ENCODE peak calls at places on chromosomes 11 and 22, in four cellular contexts. C is spleen, H is mesenchymal stem cell, N is SJSA1. Q is an unnamed sample.
A peak's percentile ranks its signal among the peaks of the same experiment; 100 is the strongest.

GRCh38 chr11:120546312-120547205 is 35.0 kb downstream of the GRIK4 start:
- DNase-seq in N (peak; percentile 48), H (peak; percentile 96), C (no peak), Q (peak; percentile 97)

GRCh38 chr11:61477734-61478148 is 30.8 kb upstream of the LRRC10B start:
- DNase-seq in H (peak; percentile 35), N (no peak), C (peak; percentile 88), Q (no peak)

GRCh38 chr22:39534092-39534506 is 1.6 kb upstream of the RPS19BP1 start:
- DNase-seq in C (peak; percentile 80), N (no peak), H (no peak), Q (no peak)

GRCh38 chr11:35714882-35715612 is 52.5 kb downstream of the TRIM44 start:
- DNase-seq in H (peak; percentile 62), N (peak; percentile 79), C (no peak), Q (peak; percentile 26)

GRCh38 chr22:47808886-47809620 is 1046.6 kb downstream of the TBC1D22A start:
- DNase-seq in C (no peak), H (no peak), N (peak; percentile 21), Q (no peak)

GRCh38 chr11:94800394-94800793 is 32.2 kb downstream of the AMOTL1 start:
- DNase-seq in H (no peak), N (no peak), C (no peak), Q (no peak)

GRCh38 chr11:8091671-8092070 is 10.7 kb downstream of the TUB start:
- DNase-seq in N (no peak), C (peak; percentile 47), H (no peak), Q (no peak)

GRCh38 chr22:23414727-23415489 is 165.2 kb downstream of the IGLL1 start:
- DNase-seq in H (no peak), C (peak; percentile 64), N (no peak), Q (no peak)

GRCh38 chr22:23913306-23913660 is 19.1 kb downstream of the MIF start:
- DNase-seq in C (no peak), H (no peak), N (no peak), Q (no peak)

GRCh38 chr22:26981520-26981919 is 324.1 kb downstream of the MIAT start:
- DNase-seq in N (no peak), C (no peak), H (no peak), Q (no peak)

GRCh38 chr11:3905080-3905953 is 49.9 kb downstream of the STIM1 start:
- DNase-seq in C (no peak), N (peak; percentile 91), H (peak; percentile 85), Q (peak; percentile 79)

GRCh38 chr22:50189849-50190181 is 4.1 kb downstream of the TRABD start:
- DNase-seq in C (peak; percentile 85), N (no peak), H (no peak), Q (no peak)

GRCh38 chr22:28923826-28924732 is 40.7 kb downstream of the ZNRF3 start:
- DNase-seq in H (no peak), N (no peak), C (no peak), Q (peak; percentile 26)

GRCh38 chr11:58768137-58768536 is 36.4 kb upstream of the GLYAT start:
- DNase-seq in H (no peak), C (no peak), N (no peak), Q (no peak)

GRCh38 chr22:18113680-18114394 is 3.2 kb downstream of the TUBA8 start:
- DNase-seq in N (no peak), H (no peak), C (peak; percentile 69), Q (no peak)

GRCh38 chr22:41517172-41518047 is 26.9 kb downstream of the POLR3H start:
- DNase-seq in N (peak; percentile 73), C (no peak), H (peak; percentile 59), Q (no peak)

GRCh38 chr22:33879796-33880195 is 40.5 kb downstream of the LARGE1 start:
- DNase-seq in H (no peak), C (no peak), N (no peak), Q (no peak)

GRCh38 chr11:78975081-78975480 is 400.4 kb upstream of the NARS2 start:
- DNase-seq in C (no peak), N (no peak), H (peak; percentile 5), Q (no peak)

GRCh38 chr11:72648737-72649136 is 25.5 kb downstream of the PDE2A start:
- DNase-seq in C (no peak), H (no peak), N (no peak), Q (no peak)

GRCh38 chr11:26017322-26017860 is 314.5 kb upstream of the ANO3 start:
- DNase-seq in C (no peak), H (no peak), N (no peak), Q (no peak)

GRCh38 chr11:8728566-8728965 is 46.0 kb downstream of the RPL27A start:
- DNase-seq in H (peak; percentile 84), C (no peak), N (no peak), Q (peak; percentile 75)

GRCh38 chr11:45941285-45941684 is 18.8 kb downstream of the LARGE2 start:
- DNase-seq in H (no peak), C (no peak), N (no peak), Q (no peak)
- H3K27ac ChIP-seq in H (no peak overlapping the region), C (no peak overlapping the region), N (no peak overlapping the region), Q (no peak overlapping the region)

DNA sequence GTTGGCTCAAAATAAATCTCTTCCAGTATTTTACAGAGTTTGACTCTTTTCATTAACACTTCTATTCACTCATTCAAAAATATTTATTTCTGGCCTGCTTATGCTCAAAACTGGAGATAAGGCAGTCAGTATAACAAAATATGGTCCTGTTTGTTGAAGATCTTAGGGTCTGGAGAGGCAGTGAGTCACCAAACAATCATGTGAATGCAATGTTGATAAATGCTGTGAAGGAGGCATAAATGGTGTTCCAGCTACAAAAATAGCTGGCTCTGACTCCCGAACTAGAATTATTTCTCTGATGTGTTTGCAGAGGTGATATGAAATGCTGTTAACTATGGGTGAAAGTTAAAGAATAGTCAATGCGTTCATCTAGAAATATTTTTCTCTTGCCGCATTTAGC is 390.6 kb downstream of the AASDHPPT start:
- DNase-seq in H (peak; percentile 82), N (no peak), C (no peak), Q (peak; percentile 86)
- H3K27ac ChIP-seq in H (peak overlapping the region; percentile 51), N (no peak overlapping the region), C (no peak overlapping the region), Q (peak overlapping the region; percentile 90)

DNA sequence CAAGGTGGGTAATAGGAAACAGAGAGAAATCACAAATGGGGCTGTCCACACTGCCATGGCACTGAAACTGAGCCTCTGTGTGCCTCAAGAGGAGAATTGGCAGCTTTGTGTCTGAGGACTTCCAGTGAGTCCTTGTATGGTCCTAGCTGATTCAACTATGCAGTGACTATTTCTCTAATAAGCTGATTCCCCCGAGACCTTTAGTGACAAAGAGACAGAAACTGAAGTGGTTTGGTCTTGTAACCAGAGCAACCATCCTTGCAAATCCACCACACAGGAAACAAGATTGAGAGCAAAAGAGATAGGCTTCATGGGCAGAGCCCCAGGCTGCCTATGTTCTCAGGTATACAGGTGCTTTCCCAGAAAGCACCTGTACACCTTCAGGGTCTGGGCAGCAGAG is 1038.5 kb downstream of the NTM start:
- DNase-seq in C (no peak), H (no peak), N (no peak), Q (no peak)
- H3K27ac ChIP-seq in C (no peak overlapping the region), H (no peak overlapping the region), N (no peak overlapping the region), Q (no peak overlapping the region)

GRCh38 chr22:31526275-31526674 is 29.9 kb downstream of the SFI1 start:
- DNase-seq in C (no peak), N (no peak), H (no peak), Q (no peak)

GRCh38 chr22:31532060-31532459 is 35.7 kb downstream of the SFI1 start:
- DNase-seq in C (no peak), N (no peak), H (peak; percentile 35), Q (peak; percentile 39)

GRCh38 chr22:31533391-31533790 is 37.1 kb downstream of the SFI1 start:
- DNase-seq in N (no peak), H (no peak), C (no peak), Q (no peak)

DNA sequence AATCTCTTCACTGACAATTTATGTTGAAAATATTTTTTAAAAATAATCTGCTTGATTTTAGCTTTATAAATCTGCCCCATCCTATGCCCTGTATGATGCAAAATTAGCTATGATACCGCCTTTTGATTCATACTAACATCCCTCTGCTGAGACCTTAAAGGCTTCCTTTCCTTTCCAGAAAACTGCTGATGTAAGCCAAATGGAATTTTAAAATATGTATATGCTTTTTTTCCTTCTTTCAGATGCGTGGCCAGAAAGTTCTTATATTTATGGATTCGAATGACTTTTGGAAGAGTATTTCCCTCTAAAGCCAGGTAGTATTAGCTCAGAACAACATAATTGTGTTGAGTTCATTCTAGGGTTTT is 34.5 kb downstream of the SFI1 start:
- DNase-seq in H (peak; percentile 23), C (no peak), N (no peak), Q (peak; percentile 55)
- H3K27ac ChIP-seq in H (peak overlapping the region; percentile 47), C (no peak overlapping the region), N (no peak overlapping the region), Q (peak overlapping the region; percentile 61)

DNA sequence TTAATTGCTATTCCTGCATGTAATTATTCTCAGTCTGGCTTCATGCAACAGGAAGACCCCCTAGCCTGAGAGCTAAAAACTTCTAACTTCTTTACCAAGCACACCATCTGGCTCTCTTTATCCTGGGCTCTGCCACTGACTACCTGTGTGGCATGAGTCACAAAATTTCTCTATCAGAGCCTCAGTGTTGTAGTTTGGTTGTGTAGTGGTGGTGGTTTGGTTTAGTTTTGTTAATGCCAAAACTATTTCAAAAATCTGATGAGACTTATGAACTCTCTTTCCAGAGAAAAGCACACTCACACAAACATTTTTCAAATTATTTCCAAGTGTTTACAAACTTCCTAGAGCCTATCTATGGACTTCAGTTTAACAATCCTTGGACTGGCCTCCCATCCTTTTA is 7.5 kb upstream of the IL17RA start:
- DNase-seq in N (peak; percentile 80), H (peak; percentile 37), C (no peak), Q (peak; percentile 86)
- H3K27ac ChIP-seq in N (peak overlapping the region; percentile 85), H (peak overlapping the region; percentile 29), C (no peak overlapping the region), Q (peak overlapping the region; percentile 64)

DNA sequence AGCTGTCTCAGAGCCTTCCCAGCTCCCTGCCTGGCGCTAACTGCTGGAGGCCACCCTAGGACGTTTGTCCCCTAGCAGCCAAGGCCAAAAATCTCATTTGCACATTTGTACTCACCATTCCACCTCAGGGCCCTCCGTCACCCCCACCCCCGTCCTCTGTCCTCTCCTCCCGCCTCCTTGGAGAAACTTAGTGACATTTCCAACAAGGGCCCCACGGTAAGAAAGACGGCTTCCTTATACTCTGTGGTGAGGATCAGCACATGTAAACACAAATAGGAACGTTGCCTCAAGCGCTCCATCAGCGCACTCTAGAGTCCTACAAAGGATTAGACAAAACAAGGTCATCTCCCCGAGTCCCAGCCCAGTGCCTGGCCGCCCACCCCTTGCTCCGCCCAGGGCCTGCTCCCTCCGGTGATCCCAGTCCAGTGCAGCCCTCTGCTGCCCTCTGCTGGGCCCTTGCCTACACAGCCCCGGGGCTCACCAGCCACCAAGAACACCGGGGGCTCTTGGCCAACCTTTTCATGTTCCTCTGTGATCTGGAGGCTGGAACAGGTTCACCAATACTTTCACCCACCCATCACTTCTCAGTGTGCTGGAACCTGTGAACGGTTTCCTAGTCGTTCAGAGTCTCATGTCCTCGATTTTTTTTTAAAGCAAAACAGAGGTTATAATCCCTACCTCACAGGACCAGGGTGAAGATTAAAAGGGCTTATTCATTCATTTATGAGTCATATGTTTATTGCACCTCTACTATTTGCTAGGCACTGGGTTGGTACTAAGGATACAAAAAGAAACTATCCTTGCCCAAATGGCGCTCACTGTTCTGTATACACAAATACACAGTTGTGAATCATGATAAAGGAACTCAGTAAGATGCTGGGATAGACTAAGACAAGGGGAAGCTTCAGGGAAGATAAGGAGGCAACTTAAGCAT is 15.2 kb upstream of the CTR9 start:
- DNase-seq in N (peak; percentile 96), H (peak; percentile 97), C (peak; percentile 99), Q (peak; percentile 82)
- H3K27ac ChIP-seq in N (peak overlapping the region; percentile 73), H (peak overlapping the region; percentile 60), C (peak overlapping the region; percentile 28), Q (peak overlapping the region; percentile 78)

Q was measured in astrocyte.